ENCODE peak calls at places on chromosome 14, in four cellular contexts. C is fibroblast of the aortic adventitia; I is activated T-helper 1 cell treated with anti-CD3 and anti-CD28 coated beads, Interleukin-12 subunit alpha, Interleukin-12 subunit beta, Interleukin-2, Interleukin-4 antibody, amounts not matched to agents 30 ng/mL and 10 ng/mL and 1 ng/mL, durations not matched to agents 14 hours and 24 hours and 36 hours; H is CD4-positive, alpha-beta T cell. G is an unnamed sample.

GRCh38 chr14:103517626-103518415 is 4.8 kb downstream of the CKB start:
- DNase-seq in C (peak), I (no peak), H (no peak), G (no peak)

GRCh38 chr14:96575233-96575632 is 73.1 kb downstream of the PAPOLA start:
- DNase-seq in C (no peak), I (no peak), H (no peak), G (no peak)

GRCh38 chr14:70782361-70782760 is 27.0 kb downstream of the MAP3K9 start:
- DNase-seq in C (no peak), I (no peak), H (no peak), G (no peak)

GRCh38 chr14:34718750-34719304 is 4.4 kb upstream of the CFL2 start:
- DNase-seq in C (peak), I (no peak), H (no peak), G (no peak)

GRCh38 chr14:64364907-64365306 is 23.2 kb upstream of the MTHFD1 start:
- DNase-seq in C (peak), I (no peak), H (no peak), G (peak)

GRCh38 chr14:47186491-47186890 is 488.9 kb downstream of the MDGA2 start:
- DNase-seq in C (no peak), I (no peak), H (no peak), G (peak)

GRCh38 chr14:67311868-67312267 is 47.7 kb downstream of the ATP6V1D start:
- DNase-seq in C (no peak), I (no peak), H (no peak), G (no peak)

GRCh38 chr14:54792288-54792687 is 110.3 kb downstream of the GCH1 start:
- DNase-seq in C (no peak), I (no peak), H (no peak), G (no peak)

GRCh38 chr14:29601559-29602109 is 326.0 kb downstream of the PRKD1 start:
- DNase-seq in C (peak), I (no peak), H (no peak), G (peak)

GRCh38 chr14:94970937-94971730 is 186.2 kb downstream of the DICER1 start:
- DNase-seq in C (peak), I (no peak), H (no peak), G (no peak)

GRCh38 chr14:92551066-92551841 is 37.7 kb downstream of the RIN3 start:
- DNase-seq in C (no peak), I (no peak), H (no peak), G (no peak)

GRCh38 chr14:63918411-63918810 is 65.6 kb downstream of the SYNE2 start:
- DNase-seq in C (no peak), I (no peak), H (no peak), G (no peak)

GRCh38 chr14:72332871-72333270 is 400.6 kb downstream of the RGS6 start:
- DNase-seq in C (no peak), I (no peak), H (no peak), G (no peak)

GRCh38 chr14:86038401-86038985 is 508.5 kb downstream of the FLRT2 start:
- DNase-seq in C (peak), I (peak), H (peak), G (peak)

GRCh38 chr14:85508863-85509262 is 21.1 kb upstream of the FLRT2 start:
- DNase-seq in C (no peak), I (no peak), H (no peak), G (no peak)

GRCh38 chr14:69948311-69948710 is 69.1 kb downstream of the SMOC1 start:
- DNase-seq in C (no peak), I (no peak), H (no peak), G (no peak)

GRCh38 chr14:46540986-46541385 is 110.6 kb downstream of the RPL10L start:
- DNase-seq in C (no peak), I (no peak), H (no peak), G (no peak)